ENCODE peak calls at places on chromosomes 13 and 19, in ten cellular contexts. T, L, S, W, O, Z, N, Q, V and D are unnamed samples.

GRCh38 chr13:57640582-57640981 is 9.0 kb downstream of the PCDH17 start:
- DNase-seq in S (peak), L (no peak), N (no peak), T (no peak), Z (no peak), V (peak), W (no peak), Q (no peak), O (no peak), D (no peak)

GRCh38 chr19:2575734-2576481 is 100.0 kb downstream of the GADD45B start:
- DNase-seq in Q (peak), O (peak), L (no peak), N (no peak), W (no peak), Z (no peak), V (no peak), T (peak), S (peak), D (no peak)

GRCh38 chr13:94731028-94731427 is 18.7 kb upstream of the SOX21 start:
- DNase-seq in T (no peak), Z (no peak), Q (no peak), N (no peak), V (no peak), O (no peak), L (no peak), W (no peak), S (no peak), D (no peak)

GRCh38 chr13:80040977-80041310 is 300.0 kb downstream of the SPRY2 start:
- DNase-seq in O (no peak), L (no peak), Q (no peak), Z (no peak), W (no peak), T (no peak), N (no peak), V (no peak), S (no peak), D (no peak)

GRCh38 chr13:76823969-76824368 is 62.2 kb downstream of the KCTD12 start:
- DNase-seq in O (no peak), L (no peak), V (no peak), Z (no peak), W (no peak), T (no peak), S (no peak), Q (no peak), N (no peak), D (no peak)

GRCh38 chr19:19447536-19448237 is 42.2 kb downstream of the GATAD2A start:
- DNase-seq in N (no peak), Z (no peak), O (no peak), S (no peak), T (no peak), L (no peak), W (no peak), V (no peak), Q (no peak), D (no peak)

GRCh38 chr13:31119966-31120733 is 41.6 kb downstream of the HSPH1 start:
- DNase-seq in S (peak), W (no peak), L (no peak), N (no peak), V (no peak), Q (no peak), Z (no peak), T (no peak), O (no peak), D (no peak)

GRCh38 chr19:46513461-46514236 is 18.0 kb upstream of the PNMA8B start:
- DNase-seq in S (peak), Q (peak), T (peak), O (no peak), V (no peak), N (peak), Z (peak), L (peak), W (peak), D (no peak)

GRCh38 chr19:47028372-47028672 is 8.7 kb downstream of the NPAS1 start:
- DNase-seq in O (no peak), T (no peak), W (no peak), Z (no peak), V (no peak), S (no peak), N (no peak), Q (no peak), L (no peak), D (no peak)

GRCh38 chr13:80716610-80717081 is 375.7 kb upstream of the SPRY2 start:
- DNase-seq in W (no peak), L (peak), Q (no peak), V (no peak), S (peak), Z (peak), T (no peak), N (no peak), O (no peak), D (no peak)

GRCh38 chr13:51770160-51770559 is 33.8 kb downstream of the DHRS12 start:
- DNase-seq in N (no peak), O (no peak), V (no peak), W (no peak), L (no peak), T (no peak), Q (no peak), S (no peak), Z (no peak), D (no peak)

GRCh38 chr13:113297370-113297871 is 382 bp downstream of the LAMP1 start:
- DNase-seq in W (peak), O (no peak), T (no peak), Z (peak), V (no peak), Q (peak), L (peak), S (peak), N (no peak), D (no peak)

GRCh38 chr13:44474122-44474910 is 100.7 kb downstream of the SERP2 start:
- DNase-seq in V (no peak), T (no peak), L (no peak), W (no peak), N (no peak), S (peak), Q (no peak), Z (no peak), O (no peak), D (no peak)

GRCh38 chr19:57395710-57396109 is 6.1 kb downstream of the ZNF548 start:
- DNase-seq in W (no peak), T (no peak), Z (no peak), L (no peak), S (no peak), N (no peak), Q (no peak), O (no peak), V (no peak), D (no peak)

GRCh38 chr13:50377726-50378270 is 362.6 kb downstream of the KCNRG start:
- DNase-seq in V (no peak), Q (no peak), W (no peak), Z (no peak), T (no peak), L (no peak), O (no peak), N (no peak), S (no peak), D (no peak)

GRCh38 chr13:22031702-22032286 is 360.9 kb downstream of the FGF9 start:
- DNase-seq in T (no peak), L (no peak), S (no peak), N (no peak), Z (no peak), O (no peak), W (no peak), V (no peak), Q (no peak), D (peak)

GRCh38 chr13:36981156-36981743 is 17.9 kb downstream of the ALG5 start:
- DNase-seq in T (no peak), W (no peak), Z (peak), S (peak), N (no peak), L (peak), V (no peak), O (peak), Q (no peak), D (peak)

GRCh38 chr13:50577806-50578205 is 265.7 kb downstream of the DLEU7 start:
- DNase-seq in O (no peak), T (no peak), N (no peak), V (no peak), W (no peak), Q (no peak), S (no peak), Z (no peak), L (no peak), D (no peak)

GRCh38 chr13:113907637-113908617 is 44.1 kb upstream of the GAS6 start:
- DNase-seq in Z (no peak), O (peak), Q (peak), S (peak), V (no peak), L (peak), T (no peak), W (no peak), N (no peak), D (peak)

GRCh38 chr13:91647361-91647970 is 249.0 kb downstream of the GPC5 start:
- DNase-seq in Z (peak), W (no peak), S (peak), O (no peak), Q (no peak), V (peak), T (no peak), L (no peak), N (no peak), D (no peak)

GRCh38 chr19:1725100-1726064 is 27.9 kb upstream of the ONECUT3 start:
- DNase-seq in T (peak), V (no peak), O (no peak), Q (no peak), W (peak), Z (peak), L (no peak), S (peak), N (no peak), D (no peak)

GRCh38 chr13:92500192-92500591 is 726.4 kb upstream of the GPC6 start:
- DNase-seq in T (no peak), N (no peak), W (no peak), S (no peak), Z (no peak), Q (no peak), L (no peak), O (no peak), V (no peak), D (no peak)

GRCh38 chr13:30725331-30726085 is 9.8 kb upstream of the ALOX5AP start:
- DNase-seq in V (no peak), N (no peak), L (no peak), W (no peak), S (no peak), O (no peak), T (no peak), Z (no peak), Q (peak), D (no peak)

GRCh38 chr13:59493436-59493965 is 670.2 kb downstream of the DIAPH3 start:
- DNase-seq in O (no peak), Z (no peak), N (no peak), V (no peak), S (no peak), L (no peak), T (no peak), W (no peak), Q (no peak), D (no peak)

GRCh38 chr19:42290523-42291436 is 11.2 kb upstream of the PRR19 start:
- DNase-seq in Q (no peak), L (no peak), O (no peak), W (peak), T (no peak), V (no peak), S (no peak), N (no peak), Z (no peak), D (no peak)

GRCh38 chr13:30109471-30110135 is 197.7 kb downstream of the KATNAL1 start:
- DNase-seq in V (no peak), Q (no peak), O (no peak), L (no peak), Z (no peak), S (no peak), W (no peak), N (no peak), T (no peak), D (no peak)

GRCh38 chr13:49530452-49530851 is 34.7 kb downstream of the PHF11 start:
- DNase-seq in Z (peak), W (no peak), Q (no peak), V (no peak), N (no peak), T (no peak), L (no peak), O (no peak), S (no peak), D (no peak)

GRCh38 chr19:55206664-55207500 is 2.4 kb downstream of the PTPRH start:
- DNase-seq in Q (no peak), O (peak), S (peak), Z (peak), L (peak), T (peak), V (peak), W (no peak), N (no peak), D (peak)

GRCh38 chr13:37701972-37702371 is 103.4 kb upstream of the POSTN start:
- DNase-seq in Q (peak), L (peak), S (peak), N (no peak), W (no peak), V (no peak), Z (no peak), T (no peak), O (peak), D (peak)

GRCh38 chr19:3520166-3521103 is 14.3 kb downstream of the FZR1 start:
- DNase-seq in T (no peak), V (no peak), O (no peak), N (no peak), L (peak), Q (no peak), Z (peak), S (no peak), W (no peak), D (no peak)

GRCh38 chr13:82713681-82714405 is 1168.4 kb downstream of the SLITRK1 start:
- DNase-seq in S (peak), T (no peak), N (no peak), Q (no peak), O (no peak), Z (no peak), V (peak), L (no peak), W (no peak), D (peak)

GRCh38 chr19:45800009-45800553 is 7.4 kb upstream of the DMWD start:
- DNase-seq in Q (no peak), L (peak), N (no peak), Z (peak), T (no peak), V (no peak), O (peak), S (peak), W (no peak), D (no peak)

GRCh38 chr19:35350591-35350990 is 2.9 kb downstream of the FFAR1 start:
- DNase-seq in L (no peak), V (no peak), Q (peak), Z (no peak), O (no peak), W (no peak), S (no peak), N (no peak), T (no peak), D (no peak)

GRCh38 chr13:20492036-20492435 is 33.6 kb downstream of the CRYL1 start:
- DNase-seq in V (no peak), Z (no peak), T (no peak), W (no peak), S (no peak), N (no peak), O (no peak), Q (no peak), L (peak), D (no peak)

GRCh38 chr13:99237981-99238662 is 20.1 kb downstream of the GPR18 start:
- DNase-seq in Z (no peak), V (no peak), L (no peak), N (no peak), W (no peak), Q (no peak), S (no peak), O (no peak), T (no peak), D (no peak)
- H3K4me3 ChIP-seq in Z (no peak), V (no peak), L (no peak), N (no peak), W (peak), Q (no peak), S (no peak), O (no peak), T (no peak), D (no peak)

GRCh38 chr13:45996631-45997030 is 55.9 kb downstream of the ZC3H13 start:
- DNase-seq in T (no peak), S (no peak), Z (no peak), O (no peak), N (no peak), L (no peak), W (no peak), Q (no peak), V (no peak), D (no peak)
- TF ChIP-seq CTCF in T (no peak), S (no peak), Z (no peak), O (no peak), N (no peak), L (no peak), W (no peak), Q (no peak), V (no peak), D (no peak)

GRCh38 chr19:16141043-16141442 is 2.4 kb upstream of the HSH2D start:
- DNase-seq in N (no peak), O (no peak), S (no peak), L (no peak), Q (no peak), V (no peak), W (no peak), T (no peak), Z (peak), D (no peak)

GRCh38 chr19:16146112-16146511 is 2.6 kb downstream of the HSH2D start:
- DNase-seq in Z (no peak), O (no peak), L (no peak), N (no peak), T (no peak), Q (no peak), S (no peak), W (no peak), V (no peak), D (no peak)

GRCh38 chr19:16144216-16144581 is 714 bp downstream of the HSH2D start:
- DNase-seq in T (no peak), L (no peak), Q (no peak), Z (no peak), O (no peak), S (no peak), V (no peak), N (no peak), W (no peak), D (no peak)

GRCh38 chr19:16142032-16142580 is 1.4 kb upstream of the HSH2D start:
- DNase-seq in L (no peak), T (no peak), W (no peak), S (no peak), Z (no peak), N (no peak), O (no peak), Q (no peak), V (no peak), D (no peak)

GRCh38 chr19:16143399-16144215 is at the start of gene HSH2D:
- DNase-seq in N (peak), O (no peak), L (peak), T (peak), Z (no peak), W (peak), S (no peak), Q (no peak), V (no peak), D (no peak)
- H3K4me3 ChIP-seq in N (peak), O (no peak), L (no peak), T (no peak), Z (no peak), W (peak), S (no peak), Q (no peak), V (no peak), D (no peak)

GRCh38 chr19:7744871-7745270 is 2.5 kb downstream of the CD209 start:
- DNase-seq in V (no peak), W (no peak), O (no peak), Q (no peak), T (no peak), L (no peak), S (no peak), N (no peak), Z (no peak), D (no peak)

GRCh38 chr19:7748171-7748570 is 837 bp upstream of the CD209 start:
- DNase-seq in T (no peak), Q (no peak), S (no peak), Z (no peak), N (no peak), L (no peak), W (no peak), O (no peak), V (no peak), D (no peak)

GRCh38 chr19:7751157-7751783 is 3.9 kb upstream of the CD209 start:
- DNase-seq in L (peak), V (no peak), N (no peak), T (no peak), O (no peak), Z (no peak), S (peak), W (no peak), Q (peak), D (no peak)

GRCh38 chr19:7746903-7747884 is at the start of gene CD209:
- DNase-seq in Z (no peak), W (no peak), N (no peak), V (no peak), O (no peak), S (no peak), Q (no peak), T (no peak), L (no peak), D (no peak)

GRCh38 chr19:7748756-7749155 is 1.4 kb upstream of the CD209 start:
- DNase-seq in W (no peak), O (no peak), S (peak), V (no peak), T (no peak), Q (no peak), Z (no peak), L (peak), N (no peak), D (no peak)
- TF ChIP-seq CTCF in W (no peak), O (peak), S (peak), V (peak), T (no peak), Q (no peak), Z (peak), L (peak), N (no peak), D (no peak)

GRCh38 chr13:40666905-40667621 is 622 bp upstream of the FOXO1 start:
- DNase-seq in L (no peak), V (no peak), O (no peak), W (peak), Z (peak), Q (peak), N (peak), T (peak), S (no peak), D (no peak)
- H3K4me3 ChIP-seq in L (peak), V (peak), O (peak), W (peak), Z (peak), Q (peak), N (peak), T (peak), S (peak), D (peak)

DNA sequence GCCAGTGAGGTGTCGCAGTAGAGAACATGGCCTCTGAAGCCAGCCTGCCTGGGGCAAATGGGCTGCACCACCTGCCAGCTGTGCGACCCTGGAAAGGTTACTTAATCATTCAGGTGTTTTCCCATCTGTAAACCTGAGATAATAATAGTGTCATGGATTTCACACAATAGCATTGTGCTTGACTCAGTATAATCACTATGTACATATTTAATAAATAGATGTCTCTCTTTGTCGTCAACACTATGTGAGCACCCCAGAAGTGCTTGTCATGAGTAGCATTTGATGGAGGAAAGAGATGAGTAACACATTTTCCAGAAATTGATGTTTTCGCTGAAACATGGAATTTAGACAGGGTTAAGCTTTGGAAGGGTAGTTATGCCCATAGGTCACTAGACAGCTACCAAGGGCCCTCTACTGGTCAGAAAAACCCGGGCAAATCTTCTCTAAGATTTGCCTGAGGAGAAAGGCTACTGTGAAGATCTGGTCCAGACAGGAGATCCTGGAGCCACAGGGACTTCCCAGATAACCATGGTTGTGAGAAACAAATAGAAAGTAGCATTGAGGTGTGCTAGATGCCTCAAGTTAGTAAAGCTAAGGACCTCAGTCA is 9.5 kb upstream of the MBNL2 start:
- DNase-seq in T (no peak), N (no peak), V (no peak), W (no peak), L (peak), Q (no peak), O (no peak), Z (peak), S (peak), D (no peak)
- TF ChIP-seq CTCF in T (peak), N (peak), V (peak), W (no peak), L (peak), Q (peak), O (peak), Z (peak), S (peak), D (peak)

DNA sequence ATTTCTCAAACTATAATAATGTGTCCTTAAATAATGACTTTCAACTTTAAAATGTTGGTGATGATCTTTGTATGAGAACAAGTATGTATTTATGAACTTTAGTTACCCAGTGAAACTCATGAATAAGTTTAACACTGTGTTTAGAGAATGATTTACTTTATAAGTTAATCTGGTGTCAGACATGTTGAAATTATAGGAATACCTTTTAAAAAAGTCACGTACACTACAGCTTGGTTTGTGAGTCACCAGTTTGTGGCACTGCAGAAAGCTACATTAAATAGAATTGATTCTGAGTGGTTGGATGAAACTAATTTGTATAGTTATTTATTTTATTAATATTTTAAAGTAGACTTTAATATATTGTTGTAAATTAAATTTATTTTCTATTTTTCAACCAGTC is 1366.2 kb upstream of the PCDH20 start:
- DNase-seq in T (no peak), W (no peak), V (no peak), O (no peak), Q (no peak), N (no peak), S (no peak), L (no peak), Z (no peak), D (no peak)
- H3K4me3 ChIP-seq in T (no peak), W (no peak), V (no peak), O (no peak), Q (no peak), N (no peak), S (no peak), L (no peak), Z (no peak), D (no peak)

GRCh38 chr13:112187527-112188297 is 120.8 kb downstream of the SOX1 start:
- DNase-seq in V (no peak), W (no peak), L (no peak), N (no peak), Z (no peak), O (no peak), T (no peak), Q (peak), S (no peak), D (no peak)
- TF ChIP-seq CTCF in V (no peak), W (no peak), L (no peak), N (no peak), Z (no peak), O (no peak), T (no peak), Q (no peak), S (no peak), D (no peak)